ENCODE peak calls at places on chromosomes 12 and 14, in nine cellular contexts. Y, C, H, B, O, M, I, F and W are unnamed samples.

GRCh38 chr14:52821805-52822250 is 30.4 kb upstream of the GNPNAT1 start:
- DNase-seq in Y (no peak), C (no peak), H (no peak), B (no peak), O (no peak), M (no peak), I (no peak), F (no peak), W (no peak)

GRCh38 chr12:20711846-20712245 is 16.7 kb downstream of the SLCO1C1 start:
- DNase-seq in Y (no peak), C (no peak), H (no peak), B (no peak), O (no peak), M (no peak), I (no peak), F (no peak), W (no peak)

GRCh38 chr12:38417101-38417500 is 100.5 kb downstream of the ALG10B start:
- DNase-seq in Y (no peak), C (no peak), H (no peak), B (no peak), O (no peak), M (no peak), I (no peak), F (no peak), W (no peak)

GRCh38 chr12:130041983-130042812 is 120.1 kb upstream of the FZD10 start:
- DNase-seq in Y (no peak), C (no peak), H (no peak), B (peak), O (no peak), M (no peak), I (peak), F (peak), W (peak)

GRCh38 chr12:57235012-57235727 is 5.7 kb downstream of the SHMT2 start:
- DNase-seq in Y (peak), C (no peak), H (no peak), B (no peak), O (peak), M (peak), I (no peak), F (no peak), W (no peak)

GRCh38 chr14:61461808-61462275 is 140.5 kb downstream of the PRKCH start:
- DNase-seq in Y (peak), C (no peak), H (peak), B (peak), O (peak), M (peak), I (peak), F (no peak), W (no peak)

GRCh38 chr12:76014007-76014406 is 17.6 kb downstream of the PHLDA1 start:
- DNase-seq in Y (no peak), C (no peak), H (no peak), B (no peak), O (no peak), M (no peak), I (no peak), F (no peak), W (no peak)

GRCh38 chr12:25501565-25501964 is 51.5 kb downstream of the LMNTD1 start:
- DNase-seq in Y (peak), C (no peak), H (peak), B (no peak), O (peak), M (no peak), I (no peak), F (no peak), W (no peak)

GRCh38 chr14:100988011-100988410 is 84.5 kb upstream of the RTL1 start:
- DNase-seq in Y (peak), C (no peak), H (no peak), B (no peak), O (peak), M (no peak), I (no peak), F (no peak), W (no peak)

GRCh38 chr14:100664841-100665425 is 61.8 kb upstream of the DLK1 start:
- DNase-seq in Y (peak), C (no peak), H (peak), B (no peak), O (peak), M (no peak), I (no peak), F (no peak), W (no peak)

GRCh38 chr14:39264558-39264957 is 30.8 kb downstream of the MIA2 start:
- DNase-seq in Y (peak), C (no peak), H (no peak), B (no peak), O (peak), M (no peak), I (no peak), F (no peak), W (no peak)

GRCh38 chr14:96821501-96821900 is 24.3 kb downstream of the VRK1 start:
- DNase-seq in Y (no peak), C (no peak), H (peak), B (no peak), O (peak), M (no peak), I (no peak), F (no peak), W (no peak)

GRCh38 chr12:29072631-29073030 is 76.4 kb upstream of the FAR2 start:
- DNase-seq in Y (peak), C (no peak), H (no peak), B (no peak), O (peak), M (no peak), I (no peak), F (no peak), W (no peak)

GRCh38 chr12:54980341-54980740 is 4.2 kb downstream of the TESPA1 start:
- DNase-seq in Y (no peak), C (no peak), H (no peak), B (peak), O (no peak), M (peak), I (no peak), F (no peak), W (no peak)

GRCh38 chr12:11684393-11684792 is 34.9 kb downstream of the ETV6 start:
- DNase-seq in Y (peak), C (no peak), H (peak), B (no peak), O (peak), M (no peak), I (no peak), F (no peak), W (no peak)

GRCh38 chr12:32069071-32069470 is 37.6 kb upstream of the BICD1 start:
- DNase-seq in Y (no peak), C (no peak), H (no peak), B (no peak), O (no peak), M (no peak), I (no peak), F (no peak), W (no peak)

GRCh38 chr14:57495409-57495808 is 1.8 kb upstream of the CCDC198 start:
- DNase-seq in Y (no peak), C (no peak), H (no peak), B (no peak), O (no peak), M (no peak), I (no peak), F (no peak), W (no peak)

GRCh38 chr12:89994901-89995300 is 286.3 kb upstream of the ATP2B1 start:
- DNase-seq in Y (no peak), C (no peak), H (no peak), B (no peak), O (no peak), M (no peak), I (no peak), F (no peak), W (no peak)

GRCh38 chr12:55385911-55386310 is 14.4 kb upstream of the OR6C65 start:
- DNase-seq in Y (no peak), C (no peak), H (no peak), B (no peak), O (no peak), M (no peak), I (no peak), F (no peak), W (peak)